ENCODE peak calls at places on chromosomes 11 and 22, in five cellular contexts. One of them, this sample, is unnamed. For H3K4me1, the result is how much of the 10 kb centered on the place peaks cover.

GRCh38 chr11:47433991-47434786 is 8.0 kb upstream of the PSMC3 start:
- DNase-seq in A549: no peak
- DNase-seq in heart left ventricle: no peak
- DNase-seq in HCT116: no peak
- DNase-seq in keratinocyte: no peak
- DNase-seq in this sample: peak

GRCh38 chr11:86719781-86720463 is 47.5 kb upstream of the ME3 start:
- DNase-seq in A549: peak
- DNase-seq in HCT116: no peak
- DNase-seq in heart left ventricle: no peak
- DNase-seq in keratinocyte: peak
- DNase-seq in this sample: no peak

GRCh38 chr11:61092280-61092766 is 10.0 kb upstream of the CD5 start:
- DNase-seq in keratinocyte: no peak
- DNase-seq in A549: no peak
- DNase-seq in HCT116: no peak
- DNase-seq in heart left ventricle: no peak
- DNase-seq in this sample: no peak

GRCh38 chr11:112537846-112538330 is 277.2 kb upstream of the PLET1 start:
- DNase-seq in A549: no peak
- DNase-seq in heart left ventricle: no peak
- DNase-seq in HCT116: no peak
- DNase-seq in keratinocyte: peak
- DNase-seq in this sample: no peak

GRCh38 chr11:121630041-121630440 is 177.3 kb upstream of the SORL1-AS1 start:
- DNase-seq in A549: no peak
- DNase-seq in heart left ventricle: no peak
- DNase-seq in HCT116: no peak
- DNase-seq in keratinocyte: no peak
- DNase-seq in this sample: no peak

GRCh38 chr11:75147875-75148263 is 3.0 kb upstream of the SLCO2B1 start:
- DNase-seq in HCT116: no peak
- DNase-seq in heart left ventricle: peak
- DNase-seq in A549: no peak
- DNase-seq in keratinocyte: no peak
- DNase-seq in this sample: peak

GRCh38 chr11:2940930-2941821 is 12.0 kb upstream of the PHLDA2 start:
- DNase-seq in A549: peak
- DNase-seq in heart left ventricle: no peak
- DNase-seq in keratinocyte: no peak
- DNase-seq in HCT116: no peak
- DNase-seq in this sample: no peak

GRCh38 chr11:116953525-116954284 is 116.3 kb upstream of the APOA1 start:
- DNase-seq in keratinocyte: no peak
- DNase-seq in A549: no peak
- DNase-seq in heart left ventricle: no peak
- DNase-seq in HCT116: no peak
- DNase-seq in this sample: no peak

GRCh38 chr11:102950622-102951081 is 4.9 kb downstream of the MMP13 start:
- DNase-seq in keratinocyte: no peak
- DNase-seq in HCT116: no peak
- DNase-seq in heart left ventricle: no peak
- DNase-seq in A549: peak
- DNase-seq in this sample: no peak

GRCh38 chr11:128473631-128474030 is 113.7 kb downstream of the ETS1 start:
- DNase-seq in A549: no peak
- DNase-seq in keratinocyte: no peak
- DNase-seq in heart left ventricle: no peak
- DNase-seq in HCT116: no peak
- DNase-seq in this sample: no peak
- H3K4me1 ChIP-seq in A549: under half
- H3K4me1 ChIP-seq in keratinocyte: under half
- H3K4me1 ChIP-seq in heart left ventricle: half or more
- H3K4me1 ChIP-seq in HCT116: under half
- H3K4me1 ChIP-seq in this sample: under half

DNA sequence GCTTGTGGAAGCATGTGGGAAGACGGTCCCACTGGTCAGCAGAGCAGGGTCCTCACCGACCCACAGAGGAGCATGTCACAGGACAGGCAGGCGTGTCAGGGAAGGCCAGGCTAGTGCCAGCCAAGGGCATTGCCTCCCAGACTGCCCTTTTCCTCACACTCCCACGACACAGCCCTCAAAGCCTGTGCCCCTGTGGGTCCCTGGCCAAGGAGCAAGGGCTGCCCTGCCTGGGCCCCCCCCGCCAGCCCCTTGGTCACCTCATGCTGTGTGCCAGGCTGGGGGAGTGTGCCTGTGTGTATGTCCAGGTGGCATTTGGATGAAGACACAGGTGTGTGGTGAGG is 74.7 kb downstream of the MED15 start:
- DNase-seq in A549: no peak
- DNase-seq in keratinocyte: no peak
- DNase-seq in HCT116: no peak
- DNase-seq in heart left ventricle: no peak
- DNase-seq in this sample: no peak
- H3K4me1 ChIP-seq in A549: under half
- H3K4me1 ChIP-seq in keratinocyte: under half
- H3K4me1 ChIP-seq in HCT116: under half
- H3K4me1 ChIP-seq in heart left ventricle: under half
- H3K4me1 ChIP-seq in this sample: under half

DNA sequence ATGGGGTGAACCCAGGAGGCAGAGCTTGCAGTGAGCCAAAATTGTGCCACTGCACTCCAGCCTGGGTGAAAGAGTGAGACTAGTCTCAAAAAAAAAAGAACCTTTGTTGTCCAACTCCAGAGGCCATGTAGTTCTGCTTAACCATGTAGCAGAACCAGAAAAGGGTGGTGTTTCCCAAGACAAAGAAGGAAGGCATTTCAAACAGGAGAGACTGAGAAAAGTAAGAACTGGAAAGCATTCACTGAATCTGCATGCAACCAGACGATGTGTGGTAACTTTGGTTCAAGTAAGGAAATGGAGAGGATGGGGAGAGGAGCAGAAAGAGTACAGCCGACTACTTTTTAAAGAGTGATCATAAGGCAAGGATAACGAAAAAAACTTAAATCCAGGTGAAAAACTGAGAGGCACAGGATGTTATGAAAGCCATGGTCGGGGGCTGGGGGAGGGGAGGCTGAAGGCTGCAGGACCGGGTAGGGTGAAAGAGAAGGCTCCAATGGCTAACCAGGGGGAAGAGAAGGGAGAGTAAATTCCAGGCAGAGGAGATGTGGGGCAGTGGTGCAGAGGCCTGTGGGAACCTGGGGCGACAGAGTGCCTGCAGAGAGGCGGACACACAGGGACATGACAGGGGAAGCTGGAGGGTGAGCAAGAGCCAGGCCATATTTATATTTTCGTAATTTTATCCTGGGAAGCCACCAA is 48.8 kb downstream of the MAPK1 start:
- DNase-seq in A549: no peak
- DNase-seq in keratinocyte: no peak
- DNase-seq in HCT116: no peak
- DNase-seq in heart left ventricle: no peak
- DNase-seq in this sample: no peak
- H3K4me1 ChIP-seq in A549: under half
- H3K4me1 ChIP-seq in keratinocyte: under half
- H3K4me1 ChIP-seq in HCT116: under half
- H3K4me1 ChIP-seq in heart left ventricle: half or more
- H3K4me1 ChIP-seq in this sample: under half

DNA sequence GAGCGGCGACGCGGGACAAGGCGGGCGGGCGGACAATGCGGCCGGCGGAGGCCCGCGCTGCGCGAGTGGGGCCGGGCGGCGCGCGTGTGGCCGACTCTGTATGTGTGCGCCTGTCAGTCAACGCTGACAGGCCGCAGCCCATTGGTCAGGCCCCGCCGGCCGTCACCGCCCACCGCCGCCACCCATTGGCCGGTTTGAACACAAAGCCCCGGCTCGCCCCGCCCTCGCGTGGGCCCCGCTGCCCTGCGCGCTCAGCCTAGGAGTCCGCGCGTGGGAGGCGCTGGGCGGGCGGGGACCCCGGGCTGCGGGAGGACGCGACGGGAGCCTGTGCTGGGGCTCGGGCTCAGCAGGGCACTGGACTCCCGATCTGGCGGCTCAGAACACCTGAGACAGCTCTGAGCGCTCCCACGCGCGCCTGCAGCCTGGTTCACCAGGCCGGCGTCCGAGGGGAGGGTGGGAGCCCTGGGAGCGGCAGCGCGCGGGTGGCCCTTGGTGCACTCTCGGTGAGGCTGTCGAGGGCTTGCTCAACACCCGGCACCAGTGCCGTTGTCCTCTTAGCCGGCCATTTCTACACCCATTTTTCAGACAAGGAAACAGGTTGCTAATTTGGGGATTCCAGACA is at the start of gene SUN2:
- DNase-seq in A549: peak
- DNase-seq in heart left ventricle: peak
- DNase-seq in keratinocyte: no peak
- DNase-seq in HCT116: no peak
- DNase-seq in this sample: peak
- H3K4me1 ChIP-seq in A549: under half
- H3K4me1 ChIP-seq in heart left ventricle: half or more
- H3K4me1 ChIP-seq in keratinocyte: under half
- H3K4me1 ChIP-seq in HCT116: under half
- H3K4me1 ChIP-seq in this sample: under half